ENCODE peak calls at places on chromosomes 11 and 22, in ten cellular contexts. M is cardiac septum; W is skeletal muscle cell; Z is iPS DF 19.7; L is astrocyte of the spinal cord; E is foreskin fibroblast; N is psoas muscle; Q is stimulated activated CD4-positive, alpha-beta T cell treated with anti-CD3 and anti-CD28 coated beads, Interleukin-1b, Interleukin-23, amount 100 ng/mL, for 48 hours; Y is Caco-2; A is T follicular helper cell. P is an unnamed sample.

GRCh38 chr22:18050065-18050464 is 25.7 kb upstream of the MICAL3 start:
- DNase-seq in W (no peak), Z (no peak), M (no peak), A (no peak), Q (no peak), L (no peak), Y (no peak), E (no peak), N (no peak), P (no peak)

GRCh38 chr11:19817265-19817851 is 104.7 kb downstream of the NAV2 start:
- DNase-seq in Z (peak), N (no peak), A (no peak), E (no peak), Y (no peak), Q (no peak), L (no peak), W (no peak), M (no peak), P (no peak)

GRCh38 chr11:61187505-61188130 is 15.7 kb upstream of the PGA3 start:
- DNase-seq in A (peak), Z (peak), W (peak), M (no peak), Q (peak), Y (peak), L (peak), N (peak), E (peak), P (peak)

GRCh38 chr22:17285661-17286060 is 66.4 kb upstream of the ADA2 start:
- DNase-seq in A (no peak), W (no peak), Q (no peak), M (no peak), L (no peak), N (no peak), Y (no peak), E (no peak), Z (no peak), P (no peak)

GRCh38 chr22:41532908-41533825 is 11.1 kb downstream of the POLR3H start:
- DNase-seq in Q (peak), L (peak), Y (peak), E (peak), M (peak), W (no peak), A (peak), Z (no peak), N (peak), P (peak)

GRCh38 chr11:28815110-28815509 is 706.9 kb downstream of the METTL15 start:
- DNase-seq in L (no peak), W (no peak), Q (no peak), Y (no peak), E (no peak), A (no peak), N (no peak), Z (no peak), M (no peak), P (no peak)

GRCh38 chr11:66866420-66867010 is 9.7 kb downstream of the LRFN4 start:
- DNase-seq in E (no peak), L (no peak), Z (no peak), M (no peak), N (no peak), W (peak), A (no peak), Y (no peak), Q (no peak), P (no peak)

GRCh38 chr11:59556115-59556882 is 45.0 kb downstream of the OR4D9 start:
- DNase-seq in L (peak), A (peak), M (no peak), Y (peak), W (peak), N (peak), E (peak), Q (peak), Z (no peak), P (peak)

GRCh38 chr11:9756878-9757277 is 93.0 kb downstream of the SWAP70 start:
- DNase-seq in L (no peak), E (no peak), N (no peak), A (no peak), Z (no peak), Q (no peak), W (no peak), M (no peak), Y (no peak), P (no peak)

GRCh38 chr11:97683733-97684132 is 1293.9 kb downstream of the JRKL start:
- DNase-seq in E (no peak), A (no peak), M (no peak), Z (peak), Y (peak), N (no peak), Q (no peak), W (no peak), L (no peak), P (no peak)

GRCh38 chr22:43185860-43186261 is 1.1 kb downstream of the TTLL12 start:
- DNase-seq in L (no peak), M (no peak), N (peak), A (no peak), Q (no peak), Y (peak), W (no peak), E (peak), Z (no peak), P (peak)

GRCh38 chr11:78499971-78500370 is 74.7 kb downstream of the NARS2 start:
- DNase-seq in N (no peak), Z (no peak), Q (no peak), Y (no peak), W (no peak), A (no peak), L (peak), E (peak), M (no peak), P (no peak)

GRCh38 chr22:38751066-38751421 is 4.8 kb downstream of the SUN2 start:
- DNase-seq in Y (no peak), W (no peak), Q (no peak), M (no peak), A (no peak), E (no peak), Z (no peak), L (no peak), N (no peak), P (no peak)

GRCh38 chr11:69859275-69859934 is 40.2 kb upstream of the FGF3 start:
- DNase-seq in E (no peak), W (no peak), M (peak), Y (peak), Z (no peak), N (no peak), A (no peak), Q (no peak), L (no peak), P (no peak)

GRCh38 chr11:130162733-130163132 is 3.2 kb downstream of the ST14 start:
- DNase-seq in L (no peak), Y (no peak), N (no peak), Q (peak), Z (no peak), M (no peak), E (peak), A (no peak), W (no peak), P (no peak)

GRCh38 chr11:109794501-109794900 is 298.7 kb upstream of the ZC3H12C start:
- DNase-seq in M (no peak), Z (no peak), Y (no peak), L (peak), W (no peak), Q (no peak), N (no peak), E (no peak), A (no peak), P (no peak)

GRCh38 chr11:116984186-116984585 is 114.0 kb downstream of the SIK3 start:
- DNase-seq in W (peak), N (no peak), M (no peak), Q (no peak), Z (no peak), E (peak), L (no peak), Y (no peak), A (no peak), P (peak)

GRCh38 chr11:47587733-47588326 is 1.4 kb downstream of the FAM180B start:
- DNase-seq in Y (no peak), Q (no peak), E (no peak), L (no peak), W (no peak), Z (no peak), M (no peak), A (no peak), N (peak), P (no peak)

GRCh38 chr11:114072978-114073377 is 13.5 kb downstream of the ZBTB16 start:
- DNase-seq in W (no peak), Q (no peak), L (no peak), M (no peak), Z (no peak), E (no peak), N (no peak), A (no peak), Y (no peak), P (no peak)

GRCh38 chr22:23088199-23088604 is 17.9 kb downstream of the GNAZ start:
- DNase-seq in M (no peak), Q (no peak), N (no peak), A (no peak), L (no peak), Y (no peak), E (no peak), Z (no peak), W (no peak), P (no peak)

GRCh38 chr22:37675930-37676571 is 615 bp downstream of the LGALS1 start:
- DNase-seq in A (no peak), M (peak), Y (no peak), Z (no peak), Q (no peak), N (peak), W (no peak), E (no peak), L (no peak), P (no peak)

GRCh38 chr11:19805827-19806226 is 93.2 kb downstream of the NAV2 start:
- DNase-seq in M (no peak), N (no peak), Q (no peak), L (peak), Z (no peak), Y (no peak), W (no peak), A (no peak), E (no peak), P (no peak)

GRCh38 chr11:65316979-65317786 is 2.5 kb downstream of the CDC42EP2 start:
- DNase-seq in L (peak), M (peak), W (no peak), Y (no peak), E (peak), Z (peak), A (no peak), N (peak), Q (no peak), P (peak)

GRCh38 chr11:13029872-13030271 is 20.8 kb downstream of the RASSF10 start:
- DNase-seq in E (no peak), N (no peak), L (no peak), M (no peak), Y (no peak), Z (no peak), Q (no peak), W (no peak), A (no peak), P (no peak)

GRCh38 chr11:122486793-122487495 is 168.6 kb upstream of the UBASH3B start:
- DNase-seq in Z (peak), W (no peak), Q (no peak), M (no peak), L (peak), Y (no peak), E (no peak), A (no peak), N (no peak), P (no peak)

GRCh38 chr11:46003647-46004046 is 81.2 kb downstream of the LARGE2 start:
- DNase-seq in Y (no peak), N (no peak), Q (no peak), A (no peak), M (no peak), Z (no peak), L (peak), E (no peak), W (no peak), P (peak)

GRCh38 chr22:18042685-18043084 is 18.3 kb upstream of the MICAL3 start:
- DNase-seq in A (no peak), W (no peak), Z (no peak), N (no peak), Y (no peak), M (no peak), E (no peak), L (no peak), Q (no peak), P (no peak)

GRCh38 chr22:50505276-50505775 is 2.2 kb downstream of the LMF2 start:
- DNase-seq in N (no peak), E (no peak), Y (no peak), M (no peak), W (no peak), L (no peak), Z (no peak), Q (no peak), A (no peak), P (no peak)

GRCh38 chr11:35605691-35606090 is 12.6 kb upstream of the FJX1 start:
- DNase-seq in Q (no peak), Z (no peak), M (no peak), A (no peak), L (peak), N (no peak), W (peak), E (peak), Y (no peak), P (peak)

P was measured in AG08396.